ENCODE peak calls at places on chromosomes 5 and 9, in six cellular contexts. O is AG04449, D is heart right ventricle, C is BJ, H is colonic mucosa, T is tibial nerve. S is an unnamed sample.

GRCh38 chr5:109567374-109568044 is 122.2 kb upstream of the MAN2A1 start:
- DNase-seq in H (no peak), T (no peak), O (peak; percentile 26), C (no peak), D (peak; percentile 9), S (no peak)

GRCh38 chr9:6931913-6932312 is 174.1 kb downstream of the KDM4C start:
- DNase-seq in D (peak; percentile 54), H (no peak), C (no peak), O (no peak), T (no peak), S (no peak)

GRCh38 chr9:98162638-98163037 is 29.8 kb downstream of the CORO2A start:
- DNase-seq in H (no peak), O (no peak), D (no peak), T (no peak), C (no peak), S (no peak)

GRCh38 chr9:91477106-91477505 is 53.5 kb upstream of the NFIL3 start:
- DNase-seq in T (no peak), O (no peak), D (no peak), C (no peak), H (no peak), S (no peak)

GRCh38 chr5:34715711-34716110 is 59.6 kb downstream of the RAI14 start:
- DNase-seq in H (no peak), T (no peak), C (no peak), D (no peak), O (no peak), S (no peak)

GRCh38 chr9:72858089-72858912 is 94.6 kb downstream of the ALDH1A1 start:
- DNase-seq in C (no peak), D (no peak), T (no peak), H (no peak), O (no peak), S (peak; percentile 30)

GRCh38 chr5:65015767-65016166 is 247.0 kb downstream of the CWC27 start:
- DNase-seq in H (no peak), C (no peak), T (no peak), O (no peak), D (no peak), S (no peak)

GRCh38 chr5:127392762-127393161 is 102.2 kb downstream of the MEGF10 start:
- DNase-seq in T (no peak), H (no peak), D (no peak), C (peak; percentile 4), O (no peak), S (no peak)

GRCh38 chr9:135693265-135693664 is 6.0 kb downstream of the SOHLH1 start:
- DNase-seq in O (no peak), H (no peak), C (no peak), T (no peak), D (no peak), S (no peak)

GRCh38 chr5:115624994-115625393 is 842 bp downstream of the TMED7 start:
- DNase-seq in T (no peak), H (no peak), D (no peak), O (no peak), C (no peak), S (no peak)

GRCh38 chr5:135028791-135029467 is 5.1 kb downstream of the PITX1 start:
- DNase-seq in H (no peak), O (no peak), D (no peak), T (no peak), C (no peak), S (no peak)

DNA sequence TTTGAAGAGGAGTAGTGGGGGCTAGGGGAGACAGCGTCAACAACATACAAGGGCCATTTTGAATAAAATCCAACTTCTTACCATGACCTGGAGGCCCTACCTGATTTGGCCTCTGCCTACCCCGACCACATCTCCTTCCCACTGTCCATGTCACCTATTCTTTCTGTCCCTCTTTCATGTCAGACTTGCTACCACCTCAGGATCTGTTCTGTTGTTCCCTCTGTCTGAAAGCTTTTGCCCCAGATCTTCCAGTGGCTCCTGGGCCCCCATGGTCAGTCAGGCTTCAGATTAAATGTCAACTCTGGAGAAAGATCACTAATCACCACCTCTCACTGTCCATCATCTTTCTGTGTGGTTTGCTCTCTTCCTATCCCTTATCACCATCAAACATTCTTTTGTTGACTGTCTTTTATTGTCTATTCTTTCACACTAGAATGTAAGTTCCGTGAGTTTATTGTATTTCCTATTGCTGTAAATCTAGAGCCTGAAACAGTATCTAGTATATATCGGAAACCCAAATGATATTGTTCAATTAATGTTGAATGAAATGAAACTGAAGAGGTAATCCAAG is 31.2 kb upstream of the APC start:
- DNase-seq in O (no peak), C (no peak), T (no peak), H (no peak), D (no peak), S (no peak)
- H3K4me3 ChIP-seq in O (no peak overlapping the region), C (no peak overlapping the region), T (peak overlapping the region; percentile 99), H (peak overlapping the region; percentile 93), D (peak overlapping the region; percentile 82), S (no peak overlapping the region)

DNA sequence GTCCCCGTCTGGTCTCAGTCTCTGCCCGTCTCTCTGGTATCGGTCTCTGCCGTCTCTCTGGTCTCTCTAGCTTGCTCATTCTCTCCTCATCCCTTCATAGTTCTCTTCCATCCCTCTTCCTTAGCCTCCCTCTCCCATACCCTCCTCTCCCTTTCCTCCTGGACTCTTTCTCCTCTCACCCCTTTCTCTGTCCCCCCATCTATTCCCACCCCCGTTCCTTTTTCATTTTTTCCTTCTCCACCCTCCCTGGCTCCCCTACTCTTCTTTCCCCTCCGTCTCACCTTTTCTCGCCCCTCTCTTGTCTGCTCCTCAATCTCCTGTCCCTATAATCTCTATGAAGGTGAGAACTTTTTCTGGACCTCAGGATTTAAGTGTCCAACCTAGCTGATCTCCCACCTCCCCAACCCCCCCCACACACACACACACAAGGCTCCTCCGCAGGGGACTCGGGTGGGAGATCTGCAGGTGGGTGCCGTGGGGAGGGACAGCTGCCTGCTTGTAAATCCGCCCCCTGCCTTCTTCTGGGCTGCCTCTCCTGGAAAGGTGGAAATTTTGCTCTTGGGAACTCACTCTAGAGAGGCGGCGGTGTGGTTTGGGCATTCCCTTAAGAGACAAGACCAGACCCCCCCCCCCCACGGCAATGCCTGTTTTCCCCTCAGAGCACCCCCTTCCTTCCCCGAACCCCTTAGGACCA is 953 bp downstream of the UBE2QL1 start:
- DNase-seq in C (no peak), O (no peak), H (no peak), T (no peak), D (no peak), S (no peak)
- H3K4me3 ChIP-seq in C (no peak overlapping the region), O (no peak overlapping the region), H (peak overlapping the region; percentile 38), T (peak overlapping the region; percentile 32), D (peak overlapping the region; percentile 68), S (no peak overlapping the region)

GRCh38 chr5:141814064-141814982 is 63.9 kb downstream of the PCDH1 start:
- DNase-seq in H (peak; percentile 75), O (no peak), T (no peak), C (no peak), D (peak; percentile 55), S (peak; percentile 77)
- H3K4me3 ChIP-seq in H (no peak overlapping the region), O (no peak overlapping the region), T (no peak overlapping the region), C (no peak overlapping the region), D (no peak overlapping the region), S (no peak overlapping the region)

DNA sequence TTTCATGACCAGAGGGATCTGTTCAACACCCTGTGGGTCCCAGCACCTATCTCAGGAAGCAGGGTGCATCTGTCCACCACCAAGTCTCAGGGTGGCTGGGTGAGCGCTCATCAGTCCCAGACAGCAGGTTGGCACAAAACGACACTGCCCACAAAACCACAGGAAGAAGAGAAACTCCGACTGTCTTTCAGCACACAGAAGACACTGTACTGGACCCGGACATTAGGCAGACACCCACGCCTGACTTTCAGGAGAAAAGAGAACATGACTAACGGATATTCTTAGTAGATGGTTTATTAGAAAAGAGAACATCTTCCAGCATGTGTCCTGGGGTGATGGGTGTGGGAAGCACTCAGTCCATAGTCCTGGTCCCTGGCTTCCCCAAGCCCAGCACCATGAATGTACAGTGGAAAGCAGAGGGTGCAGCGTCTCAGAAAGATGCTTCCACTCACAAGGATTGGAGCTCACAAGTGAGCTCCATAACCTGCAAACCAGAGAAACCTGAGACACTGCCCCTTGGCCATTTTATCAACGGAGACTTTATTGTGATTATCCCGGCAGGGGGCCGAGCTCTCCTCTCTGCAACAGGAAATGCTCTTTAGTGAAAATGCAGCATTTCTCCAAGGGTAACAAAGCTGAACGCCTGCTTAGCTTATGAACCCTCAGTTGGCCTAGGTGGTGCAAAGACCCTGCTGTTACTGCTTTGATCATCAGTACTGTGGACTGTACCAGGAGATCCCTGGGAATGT is 35.8 kb upstream of the LCP2 start:
- DNase-seq in T (no peak), C (no peak), H (peak; percentile 31), D (no peak), O (no peak), S (peak; percentile 26)
- H3K4me3 ChIP-seq in T (no peak overlapping the region), C (no peak overlapping the region), H (no peak overlapping the region), D (no peak overlapping the region), O (no peak overlapping the region), S (no peak overlapping the region)

DNA sequence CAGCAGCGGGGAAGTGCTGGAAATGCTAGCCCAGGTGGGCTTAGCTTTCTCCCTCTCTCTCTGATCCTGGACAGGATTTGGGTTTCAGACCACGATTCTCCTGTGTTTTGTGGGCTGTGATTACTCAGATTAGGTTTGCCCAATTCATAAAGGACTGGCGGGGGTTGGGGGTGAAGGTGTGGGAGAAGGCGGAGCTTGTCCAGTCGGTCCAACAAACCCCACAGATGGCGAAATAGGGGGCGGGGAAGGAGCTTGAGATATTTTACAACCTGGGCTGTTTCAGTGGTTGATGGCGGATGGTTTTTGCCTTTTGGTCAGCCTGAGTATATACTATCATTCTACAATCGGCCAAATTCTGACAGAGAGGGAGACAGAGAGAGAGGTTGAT is 35.2 kb downstream of the PCDHAC2 start:
- DNase-seq in O (no peak), H (no peak), C (no peak), T (no peak), D (no peak), S (no peak)
- H3K4me3 ChIP-seq in O (no peak overlapping the region), H (peak overlapping the region; percentile 7), C (no peak overlapping the region), T (peak overlapping the region; percentile 4), D (peak overlapping the region; percentile 35), S (no peak overlapping the region)

DNA sequence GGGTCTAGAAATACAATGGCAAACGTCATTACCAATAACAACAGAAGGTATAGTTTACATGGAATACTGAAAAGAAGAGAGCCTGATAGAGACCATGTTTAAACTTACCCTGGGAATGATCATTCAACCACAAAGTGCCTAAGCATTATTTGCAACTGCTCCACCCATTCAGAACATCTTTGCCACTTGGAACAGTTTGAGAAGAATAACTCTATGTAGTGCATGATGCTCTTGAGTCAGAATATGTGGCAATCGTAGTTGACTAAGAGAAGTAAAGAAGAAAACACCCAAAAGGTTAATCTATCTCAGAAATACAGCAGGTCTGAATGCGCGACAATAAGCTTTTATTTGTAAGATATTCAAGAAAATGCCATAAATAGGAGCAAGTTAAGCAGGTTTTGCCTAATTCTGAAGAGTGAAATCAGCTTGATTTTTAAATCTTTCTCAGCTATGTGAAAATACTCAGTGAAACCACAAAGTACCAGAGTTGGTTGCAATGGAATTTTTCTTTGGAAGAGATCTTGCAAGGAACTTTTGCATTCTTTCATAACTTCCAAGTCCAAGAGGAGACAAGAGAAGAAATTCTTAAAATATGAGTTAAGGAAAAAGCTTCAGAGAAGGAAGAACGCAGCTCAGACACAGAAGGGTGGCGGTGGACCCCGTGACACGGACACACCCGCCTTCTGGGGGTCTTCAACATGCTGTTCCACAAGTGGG is 64.3 kb downstream of the HABP4 start:
- DNase-seq in O (peak; percentile 42), H (no peak), D (no peak), C (peak; percentile 57), T (no peak), S (no peak)
- H3K4me3 ChIP-seq in O (no peak overlapping the region), H (no peak overlapping the region), D (no peak overlapping the region), C (no peak overlapping the region), T (no peak overlapping the region), S (no peak overlapping the region)